ENCODE peak calls at places on chromosome 12, in seven cellular contexts. H is GDM1; S is fibroblast of pulmonary artery; L is activated CD4-positive, alpha-beta T cell treated with anti-CD3 and anti-CD28 coated beads, Interleukin-2, amount 50 U/mL, for 1 hour; A is NCI-H1092; K is stimulated activated CD4-positive, alpha-beta T cell treated with anti-CD3 and anti-CD28 coated beads, Interleukin-12 subunit alpha, Interleukin-12 subunit beta, amount 100 ng/mL, for 4 hours; N is CD8-positive, alpha-beta T cell. D is an unnamed sample.

GRCh38 chr12:132494294-132495164 is 4.6 kb downstream of the FBRSL1 start:
- DNase-seq in H (no peak), S (no peak), L (no peak), A (no peak), K (no peak), N (no peak), D (peak)

GRCh38 chr12:121628037-121628436 is 1.7 kb downstream of the ORAI1 start:
- DNase-seq in H (no peak), S (no peak), L (peak), A (no peak), K (peak), N (no peak), D (no peak)

GRCh38 chr12:54126696-54127537 is 61.9 kb downstream of the SMUG1 start:
- DNase-seq in H (no peak), S (no peak), L (no peak), A (no peak), K (no peak), N (no peak), D (no peak)

GRCh38 chr12:34391771-34392581 is 369.7 kb downstream of the ALG10 start:
- DNase-seq in H (no peak), S (no peak), L (no peak), A (no peak), K (no peak), N (no peak), D (no peak)

GRCh38 chr12:58588771-58589170 is 331.5 kb downstream of the LRIG3 start:
- DNase-seq in H (no peak), S (peak), L (no peak), A (no peak), K (no peak), N (no peak), D (no peak)

GRCh38 chr12:108833355-108833733 is 24.0 kb downstream of the SSH1 start:
- DNase-seq in H (no peak), S (peak), L (no peak), A (no peak), K (no peak), N (no peak), D (no peak)

GRCh38 chr12:117595751-117596150 is 234.3 kb upstream of the NOS1 start:
- DNase-seq in H (no peak), S (no peak), L (no peak), A (no peak), K (no peak), N (no peak), D (no peak)

GRCh38 chr12:124347805-124348658 is 53.1 kb downstream of the RFLNA start:
- DNase-seq in H (no peak), S (no peak), L (peak), A (no peak), K (peak), N (peak), D (no peak)

GRCh38 chr12:47400251-47400650 is 305.6 kb downstream of the RPAP3 start:
- DNase-seq in H (no peak), S (no peak), L (no peak), A (no peak), K (no peak), N (no peak), D (no peak)

GRCh38 chr12:32052300-32052691 is 54.4 kb upstream of the BICD1 start:
- DNase-seq in H (no peak), S (no peak), L (no peak), A (no peak), K (no peak), N (no peak), D (no peak)

GRCh38 chr12:69284131-69284530 is 44.8 kb downstream of the CPSF6 start:
- DNase-seq in H (no peak), S (peak), L (peak), A (peak), K (no peak), N (no peak), D (peak)

GRCh38 chr12:80634903-80635302 is 72.5 kb upstream of the MYF6 start:
- DNase-seq in H (no peak), S (no peak), L (no peak), A (no peak), K (no peak), N (no peak), D (no peak)

GRCh38 chr12:24268663-24269186 is 319.3 kb upstream of the SOX5 start:
- DNase-seq in H (no peak), S (peak), L (no peak), A (no peak), K (no peak), N (no peak), D (no peak)

GRCh38 chr12:27733052-27733656 is 22.5 kb downstream of the MRPS35 start:
- DNase-seq in H (no peak), S (peak), L (peak), A (no peak), K (no peak), N (no peak), D (peak)

GRCh38 chr12:552466-552865 is 92.7 kb downstream of the B4GALNT3 start:
- DNase-seq in H (no peak), S (no peak), L (no peak), A (no peak), K (no peak), N (no peak), D (no peak)

GRCh38 chr12:12477532-12477890 is 85.2 kb downstream of the DUSP16 start:
- DNase-seq in H (no peak), S (no peak), L (no peak), A (no peak), K (no peak), N (no peak), D (no peak)

GRCh38 chr12:131938082-131938481 is 9.0 kb downstream of the PUS1 start:
- DNase-seq in H (no peak), S (no peak), L (no peak), A (no peak), K (no peak), N (no peak), D (no peak)

GRCh38 chr12:12736759-12737676 is 19.9 kb downstream of the CDKN1B start:
- DNase-seq in H (no peak), S (peak), L (peak), A (no peak), K (no peak), N (peak), D (peak)

GRCh38 chr12:131097247-131098177 is 143.8 kb downstream of the ADGRD1 start:
- DNase-seq in H (no peak), S (no peak), L (no peak), A (peak), K (no peak), N (no peak), D (no peak)

GRCh38 chr12:110579239-110579888 is 3.8 kb downstream of the PPTC7 start:
- DNase-seq in H (no peak), S (no peak), L (no peak), A (no peak), K (no peak), N (no peak), D (no peak)

GRCh38 chr12:1595026-1595561 is 713 bp upstream of the FBXL14 start:
- DNase-seq in H (no peak), S (no peak), L (no peak), A (no peak), K (no peak), N (no peak), D (no peak)

GRCh38 chr12:9319044-9319841 is 111.0 kb upstream of the PZP start:
- DNase-seq in H (no peak), S (peak), L (no peak), A (no peak), K (no peak), N (no peak), D (no peak)

GRCh38 chr12:132489602-132490239 is at the start of gene FBRSL1:
- DNase-seq in H (peak), S (peak), L (peak), A (peak), K (peak), N (peak), D (peak)

D was measured in Kasumi-1.